ENCODE peak calls at places on chromosomes 12 and 14, in eight cellular contexts. One of them, this sample, is unnamed.

GRCh38 chr14:37122288-37122687 is 50.1 kb downstream of the SLC25A21 start:
- DNase-seq in upper lobe of right lung: no peak
- DNase-seq in NB4: peak; percentile 1
- DNase-seq in AG10803: peak; percentile 58
- DNase-seq in fibroblast of lung: peak; percentile 81
- DNase-seq in mucosa of descending colon: no peak
- DNase-seq in lung: no peak
- DNase-seq in testis: no peak
- DNase-seq in this sample: peak; percentile 54

GRCh38 chr14:101889366-101889765 is 75.0 kb upstream of the DYNC1H1 start:
- DNase-seq in upper lobe of right lung: peak; percentile 55
- DNase-seq in NB4: no peak
- DNase-seq in AG10803: no peak
- DNase-seq in fibroblast of lung: no peak
- DNase-seq in mucosa of descending colon: no peak
- DNase-seq in lung: no peak
- DNase-seq in testis: no peak
- DNase-seq in this sample: no peak

GRCh38 chr14:99879401-99880295 is 86.4 kb downstream of the EML1 start:
- DNase-seq in upper lobe of right lung: no peak
- DNase-seq in NB4: no peak
- DNase-seq in AG10803: peak; percentile 88
- DNase-seq in fibroblast of lung: peak; percentile 81
- DNase-seq in mucosa of descending colon: no peak
- DNase-seq in lung: no peak
- DNase-seq in testis: no peak
- DNase-seq in this sample: peak; percentile 70

GRCh38 chr12:17062296-17063061 is 456.5 kb upstream of the LMO3 start:
- DNase-seq in upper lobe of right lung: no peak
- DNase-seq in NB4: peak; percentile 11
- DNase-seq in AG10803: no peak
- DNase-seq in fibroblast of lung: no peak
- DNase-seq in mucosa of descending colon: no peak
- DNase-seq in lung: no peak
- DNase-seq in testis: no peak
- DNase-seq in this sample: no peak

GRCh38 chr12:76798864-76799263 is 34.9 kb downstream of the ZDHHC17 start:
- DNase-seq in upper lobe of right lung: no peak
- DNase-seq in NB4: no peak
- DNase-seq in AG10803: no peak
- DNase-seq in fibroblast of lung: no peak
- DNase-seq in mucosa of descending colon: no peak
- DNase-seq in lung: no peak
- DNase-seq in testis: no peak
- DNase-seq in this sample: no peak

GRCh38 chr12:50925342-50925651 is 27.0 kb upstream of the HIGD1C start:
- DNase-seq in upper lobe of right lung: no peak
- DNase-seq in NB4: peak; percentile 45
- DNase-seq in AG10803: no peak
- DNase-seq in fibroblast of lung: no peak
- DNase-seq in mucosa of descending colon: no peak
- DNase-seq in lung: no peak
- DNase-seq in testis: no peak
- DNase-seq in this sample: peak; percentile 16

GRCh38 chr12:122996188-122996601 is 15.7 kb downstream of the ARL6IP4 start:
- DNase-seq in upper lobe of right lung: no peak
- DNase-seq in NB4: no peak
- DNase-seq in AG10803: no peak
- DNase-seq in fibroblast of lung: no peak
- DNase-seq in mucosa of descending colon: peak; percentile 27
- DNase-seq in lung: no peak
- DNase-seq in testis: no peak
- DNase-seq in this sample: no peak

GRCh38 chr12:96219700-96220206 is 25.6 kb downstream of the ELK3 start:
- DNase-seq in upper lobe of right lung: peak; percentile 91
- DNase-seq in NB4: peak; percentile 49
- DNase-seq in AG10803: peak; percentile 96
- DNase-seq in fibroblast of lung: peak; percentile 93
- DNase-seq in mucosa of descending colon: no peak
- DNase-seq in lung: peak; percentile 87
- DNase-seq in testis: no peak
- DNase-seq in this sample: peak; percentile 96

GRCh38 chr12:25957898-25958253 is 606 bp upstream of the RASSF8 start:
- DNase-seq in upper lobe of right lung: no peak
- DNase-seq in NB4: peak; percentile 56
- DNase-seq in AG10803: peak; percentile 78
- DNase-seq in fibroblast of lung: peak; percentile 75
- DNase-seq in mucosa of descending colon: no peak
- DNase-seq in lung: no peak
- DNase-seq in testis: no peak
- DNase-seq in this sample: peak; percentile 89

GRCh38 chr12:76781321-76781720 is 17.4 kb downstream of the ZDHHC17 start:
- DNase-seq in upper lobe of right lung: no peak
- DNase-seq in NB4: no peak
- DNase-seq in AG10803: no peak
- DNase-seq in fibroblast of lung: no peak
- DNase-seq in mucosa of descending colon: no peak
- DNase-seq in lung: no peak
- DNase-seq in testis: no peak
- DNase-seq in this sample: no peak

GRCh38 chr12:51864701-51865469 is 16.4 kb upstream of the FIGNL2 start:
- DNase-seq in upper lobe of right lung: peak; percentile 61
- DNase-seq in NB4: no peak
- DNase-seq in AG10803: no peak
- DNase-seq in fibroblast of lung: no peak
- DNase-seq in mucosa of descending colon: no peak
- DNase-seq in lung: no peak
- DNase-seq in testis: no peak
- DNase-seq in this sample: peak; percentile 23

GRCh38 chr14:75875958-75876357 is 105.8 kb downstream of the TGFB3 start:
- DNase-seq in upper lobe of right lung: no peak
- DNase-seq in NB4: peak; percentile 14
- DNase-seq in AG10803: no peak
- DNase-seq in fibroblast of lung: no peak
- DNase-seq in mucosa of descending colon: no peak
- DNase-seq in lung: no peak
- DNase-seq in testis: no peak
- DNase-seq in this sample: no peak

GRCh38 chr14:68662395-68662794 is 130.5 kb downstream of the ZFP36L1 start:
- DNase-seq in upper lobe of right lung: peak; percentile 13
- DNase-seq in NB4: no peak
- DNase-seq in AG10803: peak; percentile 48
- DNase-seq in fibroblast of lung: no peak
- DNase-seq in mucosa of descending colon: no peak
- DNase-seq in lung: no peak
- DNase-seq in testis: no peak
- DNase-seq in this sample: peak; percentile 61

GRCh38 chr12:6337958-6338406 is 3.9 kb downstream of the TNFRSF1A start:
- DNase-seq in upper lobe of right lung: no peak
- DNase-seq in NB4: peak; percentile 72
- DNase-seq in AG10803: peak; percentile 48
- DNase-seq in fibroblast of lung: peak; percentile 63
- DNase-seq in mucosa of descending colon: no peak
- DNase-seq in lung: no peak
- DNase-seq in testis: no peak
- DNase-seq in this sample: peak; percentile 37

GRCh38 chr12:101174576-101174975 is 35.5 kb downstream of the SLC5A8 start:
- DNase-seq in upper lobe of right lung: no peak
- DNase-seq in NB4: no peak
- DNase-seq in AG10803: no peak
- DNase-seq in fibroblast of lung: no peak
- DNase-seq in mucosa of descending colon: no peak
- DNase-seq in lung: no peak
- DNase-seq in testis: no peak
- DNase-seq in this sample: no peak

GRCh38 chr12:101173197-101173749 is 36.8 kb downstream of the SLC5A8 start:
- DNase-seq in upper lobe of right lung: no peak
- DNase-seq in NB4: no peak
- DNase-seq in AG10803: no peak
- DNase-seq in fibroblast of lung: no peak
- DNase-seq in mucosa of descending colon: no peak
- DNase-seq in lung: no peak
- DNase-seq in testis: no peak
- DNase-seq in this sample: no peak

GRCh38 chr12:101166866-101167265 is 43.2 kb downstream of the SLC5A8 start:
- DNase-seq in upper lobe of right lung: no peak
- DNase-seq in NB4: no peak
- DNase-seq in AG10803: no peak
- DNase-seq in fibroblast of lung: no peak
- DNase-seq in mucosa of descending colon: no peak
- DNase-seq in lung: no peak
- DNase-seq in testis: no peak
- DNase-seq in this sample: no peak

GRCh38 chr12:101168000-101168399 is 42.0 kb downstream of the SLC5A8 start:
- DNase-seq in upper lobe of right lung: no peak
- DNase-seq in NB4: no peak
- DNase-seq in AG10803: no peak
- DNase-seq in fibroblast of lung: no peak
- DNase-seq in mucosa of descending colon: no peak
- DNase-seq in lung: no peak
- DNase-seq in testis: no peak
- DNase-seq in this sample: no peak

DNA sequence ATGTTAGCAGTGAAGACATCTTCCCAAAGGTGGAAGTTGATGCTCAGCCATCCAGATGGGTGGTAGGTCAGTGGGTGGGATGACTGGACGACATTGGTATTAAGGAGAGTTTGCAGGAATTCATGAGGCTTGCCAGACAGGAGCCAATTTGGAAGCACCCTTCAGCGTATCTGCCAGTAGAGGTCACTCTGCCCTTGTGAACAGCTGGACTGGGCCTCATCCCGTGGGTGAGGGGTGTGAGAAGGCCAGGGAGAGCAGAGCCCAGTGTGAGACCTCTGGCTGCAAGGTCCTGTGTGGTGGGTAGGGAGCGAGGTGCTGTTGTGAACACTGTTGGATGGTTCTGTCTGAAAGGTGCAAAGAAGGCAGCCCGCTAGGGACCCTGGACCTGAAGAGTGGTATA is 37.7 kb downstream of the SLC5A8 start:
- DNase-seq in upper lobe of right lung: no peak
- DNase-seq in NB4: peak; percentile 63
- DNase-seq in AG10803: peak; percentile 41
- DNase-seq in fibroblast of lung: no peak
- DNase-seq in mucosa of descending colon: no peak
- DNase-seq in lung: no peak
- DNase-seq in testis: peak; percentile 67
- DNase-seq in this sample: peak; percentile 26
- TF ChIP-seq CTCF in upper lobe of right lung: no peak
- TF ChIP-seq CTCF in NB4: peak; percentile 59
- TF ChIP-seq CTCF in AG10803: peak; percentile 38
- TF ChIP-seq CTCF in fibroblast of lung: no peak
- TF ChIP-seq CTCF in mucosa of descending colon: no peak
- TF ChIP-seq CTCF in lung: no peak
- TF ChIP-seq CTCF in testis: no peak
- TF ChIP-seq CTCF in this sample: no peak

DNA sequence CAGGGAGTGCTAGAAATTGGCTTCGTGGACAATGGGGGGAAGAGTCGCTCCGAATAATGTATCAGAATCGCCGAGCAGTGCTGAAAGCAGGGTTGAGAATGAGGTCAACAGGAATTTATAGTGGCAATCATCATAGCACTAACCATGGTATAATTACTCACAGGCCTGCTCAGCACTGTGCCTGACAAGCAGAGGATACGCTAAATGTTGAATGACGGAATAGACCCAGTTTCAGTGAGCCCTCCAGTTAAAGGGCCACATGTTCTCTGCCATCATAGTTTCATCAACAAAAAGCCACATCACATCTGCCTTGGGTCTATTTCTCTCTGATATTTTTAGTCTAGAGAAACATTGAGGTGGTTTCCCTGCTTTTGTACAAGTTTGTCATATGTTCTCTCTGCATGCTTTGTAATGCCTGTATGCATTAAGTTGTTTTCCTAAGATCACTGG is 130.3 kb upstream of the EGLN3 start:
- DNase-seq in upper lobe of right lung: no peak
- DNase-seq in NB4: no peak
- DNase-seq in AG10803: peak; percentile 40
- DNase-seq in fibroblast of lung: peak; percentile 9
- DNase-seq in mucosa of descending colon: no peak
- DNase-seq in lung: no peak
- DNase-seq in testis: no peak
- DNase-seq in this sample: peak; percentile 60
- H3K4me3 ChIP-seq in upper lobe of right lung: no peak overlapping the region
- H3K4me3 ChIP-seq in NB4: no peak overlapping the region
- H3K4me3 ChIP-seq in AG10803: no peak overlapping the region
- H3K4me3 ChIP-seq in fibroblast of lung: no peak overlapping the region
- H3K4me3 ChIP-seq in mucosa of descending colon: no peak overlapping the region
- H3K4me3 ChIP-seq in lung: no peak overlapping the region
- H3K4me3 ChIP-seq in testis: no peak overlapping the region
- H3K4me3 ChIP-seq in this sample: no peak overlapping the region

GRCh38 chr14:105026789-105027563 is 6.1 kb upstream of the CDCA4 start:
- DNase-seq in upper lobe of right lung: no peak
- DNase-seq in NB4: no peak
- DNase-seq in AG10803: peak; percentile 44
- DNase-seq in fibroblast of lung: peak; percentile 70
- DNase-seq in mucosa of descending colon: no peak
- DNase-seq in lung: no peak
- DNase-seq in testis: no peak
- DNase-seq in this sample: peak; percentile 41
- TF ChIP-seq CTCF in upper lobe of right lung: no peak
- TF ChIP-seq CTCF in NB4: no peak
- TF ChIP-seq CTCF in AG10803: no peak
- TF ChIP-seq CTCF in fibroblast of lung: no peak
- TF ChIP-seq CTCF in mucosa of descending colon: no peak
- TF ChIP-seq CTCF in lung: no peak
- TF ChIP-seq CTCF in testis: no peak
- TF ChIP-seq CTCF in this sample: no peak

GRCh38 chr12:79822475-79822874 is 112.4 kb downstream of the PPP1R12A start:
- DNase-seq in upper lobe of right lung: no peak
- DNase-seq in NB4: no peak
- DNase-seq in AG10803: no peak
- DNase-seq in fibroblast of lung: no peak
- DNase-seq in mucosa of descending colon: no peak
- DNase-seq in lung: no peak
- DNase-seq in testis: no peak
- DNase-seq in this sample: no peak

GRCh38 chr12:79818856-79819255 is 116.0 kb downstream of the PPP1R12A start:
- DNase-seq in upper lobe of right lung: no peak
- DNase-seq in NB4: no peak
- DNase-seq in AG10803: no peak
- DNase-seq in fibroblast of lung: no peak
- DNase-seq in mucosa of descending colon: no peak
- DNase-seq in lung: no peak
- DNase-seq in testis: no peak
- DNase-seq in this sample: no peak
- H3K4me3 ChIP-seq in upper lobe of right lung: no peak overlapping the region
- H3K4me3 ChIP-seq in NB4: no peak overlapping the region
- H3K4me3 ChIP-seq in AG10803: no peak overlapping the region
- H3K4me3 ChIP-seq in fibroblast of lung: no peak overlapping the region
- H3K4me3 ChIP-seq in mucosa of descending colon: no peak overlapping the region
- H3K4me3 ChIP-seq in lung: no peak overlapping the region
- H3K4me3 ChIP-seq in testis: no peak overlapping the region
- H3K4me3 ChIP-seq in this sample: no peak overlapping the region

DNA sequence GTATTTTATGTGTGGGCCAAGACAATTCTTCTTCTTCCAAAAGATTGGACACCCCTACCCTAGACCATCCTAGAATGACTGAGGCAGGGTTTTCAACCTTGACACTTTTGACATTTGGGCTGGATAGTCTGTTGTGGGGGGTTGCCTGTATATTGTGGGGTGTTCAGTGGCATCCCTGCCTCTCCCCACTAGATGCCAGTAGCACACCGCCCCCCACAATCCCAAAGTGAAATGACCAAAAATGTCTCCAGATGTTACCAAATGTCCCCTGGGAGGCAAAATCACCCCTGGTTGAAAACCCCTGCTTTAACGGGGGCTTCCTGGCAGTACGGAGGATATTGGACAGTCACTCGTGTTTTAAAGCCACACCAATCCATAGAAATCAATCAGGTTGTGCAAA is 219.6 kb downstream of the PHETA1 start:
- DNase-seq in upper lobe of right lung: no peak
- DNase-seq in NB4: peak; percentile 63
- DNase-seq in AG10803: no peak
- DNase-seq in fibroblast of lung: no peak
- DNase-seq in mucosa of descending colon: no peak
- DNase-seq in lung: no peak
- DNase-seq in testis: no peak
- DNase-seq in this sample: no peak
- TF ChIP-seq CTCF in upper lobe of right lung: no peak
- TF ChIP-seq CTCF in NB4: peak; percentile 69
- TF ChIP-seq CTCF in AG10803: no peak
- TF ChIP-seq CTCF in fibroblast of lung: no peak
- TF ChIP-seq CTCF in mucosa of descending colon: no peak
- TF ChIP-seq CTCF in lung: no peak
- TF ChIP-seq CTCF in testis: no peak
- TF ChIP-seq CTCF in this sample: no peak

This sample was measured in foreskin fibroblast.